ENCODE peak calls at places on chromosomes 2 and 18, in six cellular contexts. U is cardiac fibroblast; A is CD8-positive, alpha-beta T cell; P is heart left ventricle; O is fibroblast of mammary gland; D is IMR-90. V is an unnamed sample.

GRCh38 chr2:98445167-98445522 is 487 bp downstream of the INPP4A start:
- DNase-seq in A (no peak), P (peak), D (no peak), U (peak), O (no peak), V (no peak)

GRCh38 chr18:72181241-72181764 is 362.8 kb downstream of the CBLN2 start:
- DNase-seq in O (no peak), D (no peak), U (no peak), A (no peak), P (no peak), V (no peak)

GRCh38 chr18:68083131-68083530 is 566.6 kb upstream of the DSEL start:
- DNase-seq in U (peak), A (no peak), D (peak), O (peak), P (no peak), V (peak)

GRCh38 chr18:41940506-41941215 is 14.4 kb upstream of the PIK3C3 start:
- DNase-seq in A (no peak), O (peak), D (peak), U (peak), P (no peak), V (peak)

GRCh38 chr2:144522741-144523605 is 3.1 kb upstream of the ZEB2 start:
- DNase-seq in A (no peak), O (no peak), P (peak), U (peak), D (no peak), V (peak)

GRCh38 chr2:107721581-107721980 is 105.1 kb upstream of the RGPD4 start:
- DNase-seq in P (no peak), A (no peak), D (no peak), U (no peak), O (no peak), V (no peak)

GRCh38 chr2:96095116-96095636 is 21.2 kb downstream of the ADRA2B start:
- DNase-seq in O (no peak), U (no peak), A (no peak), P (no peak), D (no peak), V (no peak)

GRCh38 chr2:44777542-44777941 is 164.0 kb upstream of the SIX3 start:
- DNase-seq in A (no peak), P (no peak), D (no peak), O (no peak), U (no peak), V (no peak)

GRCh38 chr2:7633556-7634153 is 716.4 kb downstream of the RNF144A start:
- DNase-seq in D (no peak), U (no peak), A (no peak), P (no peak), O (no peak), V (no peak)

GRCh38 chr18:47981320-47981719 is 50.9 kb upstream of the SMAD2 start:
- DNase-seq in D (no peak), A (no peak), P (no peak), U (no peak), O (no peak), V (no peak)

GRCh38 chr2:102337012-102337411 is 18.6 kb upstream of the IL18R1 start:
- DNase-seq in D (no peak), P (no peak), U (peak), A (no peak), O (peak), V (peak)

GRCh38 chr2:71615769-71616730 is 162.7 kb downstream of the DYSF start:
- DNase-seq in D (no peak), A (peak), O (no peak), P (no peak), U (no peak), V (no peak)

GRCh38 chr2:38620282-38620977 is 17.7 kb upstream of the HNRNPLL start:
- DNase-seq in U (peak), P (no peak), D (peak), O (peak), A (no peak), V (peak)

GRCh38 chr2:108189316-108189715 is 50.5 kb upstream of the SULT1C3 start:
- DNase-seq in A (no peak), P (no peak), D (no peak), U (no peak), O (peak), V (no peak)

GRCh38 chr18:8792688-8793316 is 87.4 kb downstream of the MTCL1 start:
- DNase-seq in O (no peak), A (no peak), D (no peak), P (no peak), U (no peak), V (no peak)

GRCh38 chr2:39179974-39180960 is 59.4 kb upstream of the SOS1 start:
- DNase-seq in D (no peak), U (no peak), A (no peak), P (no peak), O (no peak), V (no peak)

GRCh38 chr2:105291981-105292380 is 37.6 kb downstream of the TGFBRAP1 start:
- DNase-seq in D (peak), O (no peak), P (no peak), A (no peak), U (no peak), V (no peak)

GRCh38 chr2:85066874-85067351 is 66.3 kb upstream of the TCF7L1 start:
- DNase-seq in A (peak), D (peak), O (peak), U (peak), P (peak), V (peak)

GRCh38 chr2:115083216-115083615 is 640.8 kb downstream of the DPP10 start:
- DNase-seq in P (no peak), O (no peak), U (no peak), A (no peak), D (no peak), V (no peak)

GRCh38 chr18:33757037-33757436 is 179.0 kb downstream of the ASXL3 start:
- DNase-seq in P (no peak), D (peak), A (no peak), U (no peak), O (peak), V (peak)

GRCh38 chr2:120847700-120848321 is 112.1 kb downstream of the GLI2 start:
- DNase-seq in P (no peak), U (no peak), O (peak), D (no peak), A (no peak), V (no peak)

DNA sequence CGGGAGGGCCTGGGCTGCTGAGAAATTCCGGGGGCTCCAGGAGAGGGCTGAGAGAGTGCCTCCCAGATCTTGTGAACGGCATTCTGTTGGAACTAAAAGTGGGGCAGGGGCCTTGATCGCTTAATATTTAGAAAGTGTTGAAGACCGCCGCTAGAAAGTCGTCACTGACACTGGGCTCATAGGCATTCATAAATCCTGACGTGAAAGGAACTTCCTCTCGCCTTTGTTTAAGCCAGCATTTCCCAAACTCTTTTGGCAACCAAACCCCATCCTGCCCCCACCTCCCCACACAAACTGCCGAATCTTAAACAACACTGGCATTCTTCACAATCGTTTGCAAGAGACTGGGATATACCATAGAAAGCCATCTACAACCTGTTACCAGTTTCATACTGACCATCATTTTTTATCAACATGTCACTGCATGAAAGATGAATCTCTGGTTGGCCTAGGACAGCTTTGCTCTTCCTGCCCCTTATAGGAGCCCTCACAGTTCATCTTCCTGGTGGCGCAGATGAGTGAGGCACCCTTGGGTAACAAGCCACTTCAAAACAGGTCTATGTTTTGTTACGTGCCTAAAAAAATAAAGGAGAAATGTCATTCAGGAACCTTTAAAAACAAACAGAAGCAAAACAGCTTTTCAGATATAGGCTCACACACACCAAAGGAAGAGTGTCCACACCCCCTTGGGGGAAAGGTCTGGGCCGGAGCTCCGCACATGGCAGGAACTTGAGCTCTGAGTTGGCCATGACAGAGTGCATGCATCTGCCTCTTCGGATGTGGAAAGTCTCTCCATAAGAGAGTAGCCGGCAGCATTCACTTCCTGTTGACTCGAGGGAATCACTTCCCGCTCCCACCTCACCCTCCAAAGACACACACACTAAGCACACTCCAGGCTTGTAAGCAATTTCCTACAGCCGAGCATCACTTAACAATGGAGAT is 13.0 kb downstream of the MTERF4 start:
- DNase-seq in D (no peak), U (no peak), O (no peak), P (no peak), A (no peak), V (no peak)
- H3K4me3 ChIP-seq in D (no peak), U (no peak), O (no peak), P (no peak), A (no peak), V (no peak)

GRCh38 chr18:29874519-29875098 is 1167.9 kb downstream of the DSC3 start:
- DNase-seq in U (peak), P (no peak), A (no peak), D (peak), O (peak), V (peak)
- TF ChIP-seq CTCF in U (peak), P (peak), A (no peak), D (peak), O (peak), V (peak)

GRCh38 chr2:232890896-232891601 is 21.0 kb downstream of the SNORC start:
- DNase-seq in D (peak), O (no peak), A (no peak), U (peak), P (no peak), V (no peak)
- H3K4me3 ChIP-seq in D (no peak), O (no peak), A (no peak), U (no peak), P (no peak), V (no peak)

GRCh38 chr2:167874812-167875211 is 372.6 kb downstream of the STK39 start:
- DNase-seq in D (no peak), A (no peak), P (no peak), U (no peak), O (no peak), V (no peak)

GRCh38 chr2:167863377-167863776 is 384.0 kb downstream of the STK39 start:
- DNase-seq in O (no peak), A (no peak), U (no peak), P (no peak), D (no peak), V (no peak)

GRCh38 chr2:167869200-167869599 is 378.2 kb downstream of the STK39 start:
- DNase-seq in O (no peak), D (no peak), A (no peak), P (no peak), U (no peak), V (no peak)
- TF ChIP-seq CTCF in O (no peak), D (no peak), A (no peak), P (no peak), U (no peak), V (no peak)

GRCh38 chr2:181474227-181474626 is 17.0 kb downstream of the ITGA4 start:
- DNase-seq in O (no peak), D (peak), P (no peak), U (no peak), A (no peak), V (no peak)

GRCh38 chr2:181471227-181471626 is 14.0 kb downstream of the ITGA4 start:
- DNase-seq in U (no peak), D (peak), O (no peak), P (no peak), A (no peak), V (no peak)

GRCh38 chr2:181472990-181473389 is 15.8 kb downstream of the ITGA4 start:
- DNase-seq in P (no peak), D (no peak), O (no peak), A (no peak), U (no peak), V (no peak)

GRCh38 chr2:181470815-181471214 is 13.6 kb downstream of the ITGA4 start:
- DNase-seq in O (no peak), U (no peak), A (no peak), D (no peak), P (no peak), V (no peak)

GRCh38 chr2:181471783-181472182 is 14.6 kb downstream of the ITGA4 start:
- DNase-seq in P (no peak), D (no peak), A (no peak), O (no peak), U (no peak), V (no peak)
- H3K4me3 ChIP-seq in P (no peak), D (no peak), A (no peak), O (no peak), U (no peak), V (no peak)

GRCh38 chr2:140502951-140503630 is 1627.7 kb downstream of the LRP1B start:
- DNase-seq in P (no peak), D (peak), A (no peak), U (peak), O (peak), V (peak)

GRCh38 chr2:140508756-140509155 is 1622.1 kb downstream of the LRP1B start:
- DNase-seq in P (no peak), D (no peak), O (no peak), A (no peak), U (no peak), V (no peak)

GRCh38 chr2:140509765-140510164 is 1621.1 kb downstream of the LRP1B start:
- DNase-seq in O (no peak), A (no peak), P (no peak), U (no peak), D (no peak), V (no peak)

GRCh38 chr2:140506606-140507005 is 1624.2 kb downstream of the LRP1B start:
- DNase-seq in U (peak), D (peak), A (no peak), O (peak), P (no peak), V (peak)

GRCh38 chr2:140504596-140504995 is 1626.2 kb downstream of the LRP1B start:
- DNase-seq in D (no peak), P (no peak), A (no peak), U (no peak), O (peak), V (no peak)
- TF ChIP-seq CTCF in D (no peak), P (no peak), A (no peak), U (no peak), O (no peak), V (no peak)

GRCh38 chr2:208334230-208334629 is 68.2 kb downstream of the PIKFYVE start:
- DNase-seq in D (no peak), O (no peak), A (no peak), U (no peak), P (no peak), V (no peak)
- H3K4me3 ChIP-seq in D (no peak), O (no peak), A (no peak), U (no peak), P (no peak), V (no peak)

DNA sequence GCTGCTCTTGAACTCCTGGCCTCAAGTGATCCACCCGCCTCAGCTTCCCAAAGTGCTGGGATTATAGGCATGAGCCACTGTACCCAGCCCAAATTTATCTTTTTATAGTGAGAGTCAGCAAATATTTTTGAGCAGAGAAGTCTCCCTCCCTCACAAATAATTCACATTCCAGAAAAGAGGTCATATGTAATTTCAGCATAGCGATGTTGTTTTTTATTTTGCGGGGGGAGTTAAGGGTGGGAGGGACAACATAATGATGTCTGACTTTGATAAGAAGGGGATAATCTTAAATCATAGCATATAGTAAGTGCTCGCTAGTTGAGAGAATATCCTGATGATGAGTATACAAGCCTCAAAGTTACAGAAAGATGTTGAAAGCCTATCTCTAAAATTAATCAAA is 1090.2 kb upstream of the ACVR2A start:
- DNase-seq in O (no peak), U (no peak), D (no peak), P (no peak), A (no peak), V (no peak)
- TF ChIP-seq CTCF in O (no peak), U (no peak), D (no peak), P (no peak), A (no peak), V (no peak)

DNA sequence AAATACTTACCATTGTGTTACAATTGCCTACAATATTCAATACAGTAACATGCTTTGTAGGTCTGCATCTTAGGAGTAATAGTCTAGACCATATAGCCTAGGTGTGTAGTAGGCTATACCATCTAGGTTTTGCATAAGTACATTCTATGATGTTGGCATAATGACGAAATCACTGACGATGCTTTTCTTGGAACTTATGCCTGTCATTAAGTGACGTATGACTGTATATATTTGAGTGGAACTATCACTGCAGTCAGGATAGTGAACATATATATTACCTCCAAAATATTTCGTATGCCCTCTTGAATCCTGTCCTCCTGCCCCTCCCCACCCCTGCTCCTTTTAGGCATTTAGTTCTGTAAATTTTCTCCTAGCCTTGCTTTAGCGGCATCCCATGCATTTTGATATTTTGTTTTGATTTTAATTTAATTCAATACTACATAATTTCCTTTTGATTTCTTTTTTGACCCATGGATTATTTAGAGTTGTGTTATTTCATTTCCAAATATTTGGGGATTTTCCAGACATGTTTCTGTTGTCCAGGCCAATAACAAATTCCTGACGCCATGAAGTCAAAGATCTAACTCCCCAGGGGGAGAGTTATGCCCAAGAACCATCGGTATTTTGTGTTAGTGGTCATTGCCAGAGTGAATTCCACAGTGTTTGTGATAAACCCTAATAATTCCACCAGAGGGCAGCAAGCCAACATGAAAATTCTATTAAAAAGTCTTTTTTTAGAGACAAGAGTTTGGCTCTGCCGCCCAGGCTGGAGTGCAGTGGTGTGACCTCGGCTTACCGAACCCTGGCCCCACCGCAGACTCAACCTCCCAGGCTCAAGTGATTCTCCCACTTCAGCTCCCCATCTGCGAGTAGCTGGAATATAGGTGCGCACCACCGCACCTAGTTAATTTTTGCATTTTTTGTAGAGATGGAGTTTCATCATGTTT is 24.2 kb upstream of the CASP8 start:
- DNase-seq in U (peak), P (peak), A (peak), O (peak), D (peak), V (peak)
- H3K4me3 ChIP-seq in U (no peak), P (no peak), A (peak), O (peak), D (no peak), V (no peak)

V was measured in fibroblast of the aortic adventitia.